ENCODE peak calls at places on chromosomes 4 and X, in eight cellular contexts. W is PC-9, Q is upper lobe of left lung, K is fibroblast of mammary gland, B is testis, D is AG09319, U is tibial artery, X is transverse colon. J is an unnamed sample.

GRCh38 chr4:126850286-126850685 is 782.5 kb upstream of the INTU start:
- DNase-seq in Q (no peak), K (peak), W (peak), D (peak), X (no peak), B (no peak), U (no peak), J (peak)

GRCh38 chrX:29257516-29257915 is 670.3 kb downstream of the IL1RAPL1 start:
- DNase-seq in U (no peak), X (no peak), W (no peak), K (peak), D (no peak), Q (no peak), B (no peak), J (peak)

GRCh38 chr4:164304861-164305260 is 449.1 kb upstream of the SMIM31 start:
- DNase-seq in W (no peak), B (no peak), U (no peak), D (no peak), K (peak), Q (no peak), X (no peak), J (no peak)

GRCh38 chr4:56612282-56612681 is 68.8 kb downstream of the HOPX start:
- DNase-seq in Q (no peak), W (no peak), K (no peak), B (no peak), U (no peak), X (no peak), D (no peak), J (no peak)

GRCh38 chrX:56726609-56727008 is 2.4 kb upstream of the NBDY start:
- DNase-seq in W (peak), B (peak), Q (no peak), K (peak), U (no peak), X (no peak), D (no peak), J (peak)

GRCh38 chr4:25818293-25819240 is 44.2 kb downstream of the SEL1L3 start:
- DNase-seq in B (no peak), D (no peak), Q (no peak), W (no peak), X (no peak), U (no peak), K (peak), J (peak)

GRCh38 chr4:52611030-52611555 is 48.0 kb downstream of the USP46 start:
- DNase-seq in W (no peak), D (no peak), K (no peak), B (no peak), U (no peak), X (no peak), Q (peak), J (no peak)

GRCh38 chrX:70026851-70027200 is 22.9 kb downstream of the AWAT2 start:
- DNase-seq in X (no peak), K (no peak), D (no peak), W (no peak), U (no peak), B (no peak), Q (no peak), J (no peak)

GRCh38 chrX:106973433-106974149 is 26.4 kb downstream of the MORC4 start:
- DNase-seq in X (no peak), U (no peak), Q (no peak), B (no peak), W (no peak), K (peak), D (no peak), J (no peak)

GRCh38 chr4:183563874-183564273 is 59.0 kb downstream of the ING2 start:
- DNase-seq in X (no peak), Q (no peak), W (peak), B (no peak), K (peak), D (no peak), U (no peak), J (peak)

GRCh38 chrX:13898603-13899002 is 81.7 kb upstream of the GPM6B start:
- DNase-seq in D (no peak), X (no peak), K (peak), U (no peak), B (no peak), Q (no peak), W (no peak), J (no peak)

GRCh38 chrX:93673056-93673868 is at the start of gene NAP1L3:
- DNase-seq in W (no peak), X (peak), Q (peak), D (peak), B (peak), K (peak), U (peak), J (peak)

GRCh38 chr4:28279249-28279648 is 1418.6 kb downstream of the STIM2 start:
- DNase-seq in K (no peak), W (no peak), U (no peak), X (no peak), B (no peak), Q (no peak), D (no peak), J (no peak)

GRCh38 chr4:20464381-20464780 is 212.7 kb downstream of the SLIT2 start:
- DNase-seq in B (no peak), K (peak), Q (no peak), D (no peak), U (no peak), X (no peak), W (peak), J (peak)

GRCh38 chr4:73730854-73731253 is 9.5 kb upstream of the CXCL8 start:
- DNase-seq in U (no peak), K (no peak), D (no peak), X (no peak), Q (no peak), W (no peak), B (no peak), J (no peak)

GRCh38 chr4:16865897-16866283 is 32.6 kb downstream of the LDB2 start:
- DNase-seq in B (no peak), W (no peak), Q (no peak), K (no peak), D (no peak), X (no peak), U (no peak), J (no peak)

GRCh38 chrX:108313662-108314061 is 124.6 kb downstream of the COL4A6 start:
- DNase-seq in W (no peak), U (no peak), D (no peak), K (peak), Q (no peak), X (no peak), B (no peak), J (peak)

GRCh38 chr4:184453402-184454160 is 20.8 kb downstream of the IRF2 start:
- DNase-seq in Q (no peak), X (peak), D (no peak), K (peak), W (peak), B (peak), U (no peak), J (peak)

GRCh38 chrX:155028749-155029360 is 2.2 kb downstream of the FUNDC2 start:
- DNase-seq in D (no peak), Q (no peak), K (peak), U (no peak), X (no peak), W (no peak), B (no peak), J (peak)

GRCh38 chrX:49308604-49309269 is 5.3 kb downstream of the GAGE10 start:
- DNase-seq in D (no peak), Q (no peak), W (no peak), K (peak), B (peak), X (no peak), U (no peak), J (peak)

GRCh38 chr4:139988863-139989765 is 164.9 kb downstream of the MAML3 start:
- DNase-seq in U (peak), Q (no peak), K (peak), B (no peak), D (peak), X (no peak), W (peak), J (peak)

GRCh38 chr4:140427104-140427918 is at the start of gene CLGN:
- DNase-seq in Q (peak), D (no peak), W (peak), X (peak), B (peak), U (peak), K (peak), J (peak)

GRCh38 chr4:148376151-148376550 is 66.1 kb downstream of the NR3C2 start:
- DNase-seq in X (peak), K (no peak), Q (no peak), D (no peak), W (peak), B (peak), U (peak), J (peak)

GRCh38 chr4:125836597-125837195 is 521.9 kb downstream of the FAT4 start:
- DNase-seq in X (no peak), Q (no peak), K (no peak), B (no peak), D (no peak), U (no peak), W (no peak), J (peak)

GRCh38 chrX:40284852-40285251 is 187.1 kb upstream of the BCOR start:
- DNase-seq in D (no peak), K (no peak), W (no peak), U (no peak), X (no peak), B (no peak), Q (no peak), J (no peak)

GRCh38 chrX:151448509-151448908 is 51.5 kb downstream of the VMA21 start:
- DNase-seq in B (no peak), Q (no peak), K (no peak), X (no peak), D (no peak), U (no peak), W (no peak), J (no peak)

GRCh38 chr4:147335183-147335582 is 145.7 kb upstream of the EDNRA start:
- DNase-seq in K (no peak), X (no peak), W (no peak), D (no peak), Q (no peak), U (no peak), B (no peak), J (no peak)

GRCh38 chrX:97602465-97603258 is 719.0 kb downstream of the RPA4 start:
- DNase-seq in W (no peak), K (no peak), X (no peak), D (no peak), Q (no peak), U (no peak), B (no peak), J (no peak)

GRCh38 chr4:2931765-2932560 is 31.2 kb downstream of the NOP14 start:
- DNase-seq in W (no peak), Q (peak), U (peak), D (no peak), X (peak), B (no peak), K (no peak), J (no peak)

DNA sequence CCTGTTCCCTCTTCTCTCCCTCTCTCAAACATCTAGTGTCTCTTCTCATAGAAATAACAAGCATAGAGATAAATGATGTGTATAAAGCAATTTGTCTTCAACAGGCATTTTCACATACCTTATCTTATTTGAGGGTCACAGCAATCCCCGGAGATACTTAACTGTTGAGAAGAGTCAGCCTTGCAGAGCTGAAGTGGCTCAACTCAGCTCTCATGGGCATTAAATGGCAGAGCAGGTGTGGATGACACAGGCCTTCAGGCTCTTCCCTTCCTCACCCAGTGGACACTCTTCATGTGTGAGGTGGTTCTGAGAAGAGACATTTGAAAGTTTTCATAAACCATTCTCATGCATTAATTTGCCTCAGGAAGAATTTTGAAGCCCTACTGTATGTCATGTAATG is 134.2 kb downstream of the AFF2 start:
- DNase-seq in K (no peak), U (no peak), X (no peak), D (no peak), W (no peak), B (no peak), Q (no peak), J (no peak)
- TF ChIP-seq CTCF in K (no peak), U (no peak), X (no peak), D (no peak), W (no peak), B (no peak), Q (no peak), J (no peak)

DNA sequence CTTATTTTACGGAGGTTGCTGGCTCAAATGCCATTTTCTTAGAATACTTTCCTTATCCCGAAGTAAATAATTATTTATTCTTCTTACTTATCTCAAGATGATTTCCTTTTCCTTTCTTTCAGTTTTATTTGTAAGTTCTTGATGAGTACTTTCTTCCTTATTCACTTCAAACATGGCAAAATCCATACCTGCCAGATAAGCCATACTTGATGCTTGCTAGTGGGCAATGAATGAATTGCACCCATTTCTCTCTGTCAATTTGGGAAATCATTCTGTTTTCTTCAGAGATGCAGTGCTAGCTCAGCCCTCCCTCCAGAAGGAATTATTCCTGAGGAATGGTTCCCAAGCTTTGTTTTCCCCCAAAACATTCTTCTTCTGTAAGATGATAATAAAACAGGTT is 598.3 kb downstream of the SPRY1 start:
- DNase-seq in X (no peak), U (no peak), B (no peak), W (no peak), Q (no peak), D (no peak), K (no peak), J (no peak)
- TF ChIP-seq CTCF in X (no peak), U (no peak), B (no peak), W (peak), Q (no peak), D (no peak), K (peak), J (peak)

GRCh38 chr4:163251204-163251603 is 81.2 kb downstream of the NPY1R start:
- DNase-seq in X (no peak), Q (no peak), K (no peak), U (no peak), B (no peak), W (no peak), D (no peak), J (peak)
- TF ChIP-seq CTCF in X (no peak), Q (no peak), K (no peak), U (no peak), B (no peak), W (no peak), D (no peak), J (peak)

GRCh38 chr4:136865591-136865990 is 666.7 kb downstream of the PCDH18 start:
- DNase-seq in B (no peak), K (no peak), U (no peak), W (no peak), Q (no peak), X (no peak), D (no peak), J (no peak)

GRCh38 chr4:136867465-136867864 is 664.8 kb downstream of the PCDH18 start:
- DNase-seq in K (no peak), X (no peak), Q (no peak), B (no peak), U (no peak), W (no peak), D (no peak), J (no peak)

GRCh38 chr4:136863756-136864155 is 668.5 kb downstream of the PCDH18 start:
- DNase-seq in U (no peak), K (peak), X (no peak), B (no peak), W (no peak), Q (no peak), D (no peak), J (peak)

GRCh38 chr4:136861081-136861480 is 671.2 kb downstream of the PCDH18 start:
- DNase-seq in U (no peak), D (no peak), B (no peak), Q (no peak), W (no peak), K (no peak), X (no peak), J (peak)

GRCh38 chr4:136864580-136865185 is 667.6 kb downstream of the PCDH18 start:
- DNase-seq in X (peak), Q (no peak), K (peak), U (no peak), B (peak), D (peak), W (peak), J (peak)
- TF ChIP-seq CTCF in X (peak), Q (peak), K (peak), U (peak), B (peak), D (peak), W (peak), J (peak)

GRCh38 chr4:146255874-146256273 is 41.5 kb downstream of the REELD1 start:
- DNase-seq in X (no peak), B (no peak), W (no peak), D (no peak), U (no peak), Q (no peak), K (peak), J (peak)

GRCh38 chr4:146257511-146257910 is 43.2 kb downstream of the REELD1 start:
- DNase-seq in K (no peak), B (no peak), U (no peak), Q (no peak), W (no peak), X (no peak), D (no peak), J (no peak)

GRCh38 chr4:146256328-146256727 is 42.0 kb downstream of the REELD1 start:
- DNase-seq in U (no peak), D (no peak), B (no peak), Q (no peak), X (no peak), W (no peak), K (no peak), J (no peak)

GRCh38 chr4:146252941-146253340 is 38.6 kb downstream of the REELD1 start:
- DNase-seq in U (no peak), Q (no peak), B (no peak), D (no peak), W (no peak), K (no peak), X (no peak), J (no peak)

GRCh38 chr4:146255463-146255862 is 41.1 kb downstream of the REELD1 start:
- DNase-seq in X (no peak), K (peak), Q (no peak), D (no peak), B (no peak), W (no peak), U (no peak), J (peak)
- TF ChIP-seq CTCF in X (no peak), K (peak), Q (no peak), D (no peak), B (no peak), W (no peak), U (no peak), J (peak)

GRCh38 chrX:25005382-25006185 is 10.2 kb downstream of the ARX start:
- DNase-seq in U (no peak), W (no peak), K (no peak), X (no peak), Q (peak), B (no peak), D (no peak), J (no peak)
- TF ChIP-seq CTCF in U (no peak), W (no peak), K (no peak), X (no peak), Q (no peak), B (no peak), D (no peak), J (no peak)

DNA sequence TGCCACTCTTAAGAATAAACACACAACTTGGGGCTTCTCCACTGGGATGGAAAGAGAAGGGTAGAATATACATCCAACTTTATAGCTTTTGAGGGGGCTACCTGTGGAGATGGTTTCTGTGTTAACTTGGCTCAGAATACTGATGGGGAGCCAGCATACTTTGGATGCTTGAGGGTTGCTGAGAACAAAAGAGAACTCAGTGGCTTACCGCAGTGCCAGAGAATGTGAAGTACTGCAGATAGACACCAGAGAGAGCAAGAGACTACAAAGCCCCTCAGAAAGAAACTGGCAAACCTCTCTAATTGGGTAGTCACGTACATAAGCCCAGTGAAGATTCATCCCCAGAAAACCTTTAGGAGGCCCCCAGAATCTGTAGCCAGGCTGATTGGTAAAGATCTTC is 214.4 kb downstream of the DCHS2 start:
- DNase-seq in U (no peak), K (no peak), Q (no peak), D (no peak), X (no peak), B (no peak), W (no peak), J (peak)
- TF ChIP-seq CTCF in U (no peak), K (no peak), Q (no peak), D (no peak), X (no peak), B (no peak), W (no peak), J (no peak)

GRCh38 chrX:87299563-87300160 is 217.9 kb upstream of the KLHL4 start:
- DNase-seq in X (no peak), K (peak), D (no peak), Q (no peak), B (no peak), U (no peak), W (no peak), J (peak)
- TF ChIP-seq CTCF in X (no peak), K (peak), D (peak), Q (no peak), B (no peak), U (no peak), W (peak), J (peak)

J was measured in choroid plexus epithelial cell.